ENCODE peak calls at places on chromosomes 13 and 19, in ten cellular contexts. T is AG10803, J is BJ, M is HFF-Myc, X is Panc1, S is neural progenitor cell, E is MM.1S, F is astrocyte of the cerebellum, N is H1, O is uterus. B is an unnamed sample.

GRCh38 chr19:11465605-11466004 is 15.2 kb downstream of the ELAVL3 start:
- DNase-seq in T (no peak), J (no peak), M (no peak), X (no peak), S (peak), E (no peak), F (no peak), N (no peak), O (no peak), B (no peak)

GRCh38 chr19:36060430-36060829 is 5.7 kb downstream of the WDR62 start:
- DNase-seq in T (peak), J (no peak), M (no peak), X (no peak), S (peak), E (peak), F (peak), N (peak), O (peak), B (no peak)

GRCh38 chr13:43269037-43269476 is 245.7 kb downstream of the DNAJC15 start:
- DNase-seq in T (peak), J (peak), M (peak), X (peak), S (no peak), E (no peak), F (peak), N (no peak), O (peak), B (peak)

GRCh38 chr19:39087907-39088686 is 3.9 kb downstream of the ACP7 start:
- DNase-seq in T (no peak), J (no peak), M (no peak), X (no peak), S (no peak), E (no peak), F (no peak), N (no peak), O (no peak), B (no peak)

GRCh38 chr13:48636550-48636949 is 17.2 kb upstream of the CYSLTR2 start:
- DNase-seq in T (peak), J (no peak), M (no peak), X (no peak), S (no peak), E (peak), F (peak), N (no peak), O (no peak), B (peak)

GRCh38 chr13:108958013-108958376 is 328.6 kb downstream of the MYO16 start:
- DNase-seq in T (no peak), J (no peak), M (no peak), X (no peak), S (no peak), E (no peak), F (no peak), N (no peak), O (no peak), B (no peak)

GRCh38 chr13:48491423-48492122 is 41.3 kb downstream of the RCBTB2 start:
- DNase-seq in T (peak), J (no peak), M (no peak), X (no peak), S (no peak), E (peak), F (no peak), N (no peak), O (no peak), B (no peak)

GRCh38 chr13:27704681-27705080 is 83.0 kb downstream of the POLR1D start:
- DNase-seq in T (no peak), J (no peak), M (no peak), X (no peak), S (no peak), E (peak), F (no peak), N (no peak), O (no peak), B (no peak)

GRCh38 chr19:48695743-48696352 is at the start of gene FUT2:
- DNase-seq in T (no peak), J (no peak), M (no peak), X (no peak), S (peak), E (no peak), F (no peak), N (peak), O (no peak), B (no peak)

GRCh38 chr13:113962386-113962785 is 11.5 kb downstream of the C13orf46 start:
- DNase-seq in T (no peak), J (no peak), M (no peak), X (no peak), S (no peak), E (no peak), F (no peak), N (no peak), O (no peak), B (no peak)

GRCh38 chr19:47631681-47632446 is 22.9 kb downstream of the BICRA start:
- DNase-seq in T (peak), J (no peak), M (no peak), X (no peak), S (no peak), E (no peak), F (no peak), N (no peak), O (peak), B (no peak)

GRCh38 chr19:57648336-57649003 is 15.5 kb downstream of the ZNF211 start:
- DNase-seq in T (no peak), J (no peak), M (no peak), X (no peak), S (no peak), E (no peak), F (no peak), N (peak), O (no peak), B (no peak)

GRCh38 chr19:56144816-56145215 is 3.7 kb downstream of the ZNF444 start:
- DNase-seq in T (no peak), J (no peak), M (no peak), X (no peak), S (no peak), E (no peak), F (no peak), N (no peak), O (no peak), B (no peak)

GRCh38 chr13:90020536-90020935 is 1327.0 kb upstream of the MIR17HG start:
- DNase-seq in T (no peak), J (no peak), M (no peak), X (no peak), S (no peak), E (no peak), F (no peak), N (no peak), O (no peak), B (no peak)

GRCh38 chr19:7988307-7988706 is 17.1 kb downstream of the ELAVL1 start:
- DNase-seq in T (no peak), J (no peak), M (no peak), X (no peak), S (no peak), E (no peak), F (no peak), N (no peak), O (no peak), B (no peak)

GRCh38 chr19:3041302-3041701 is 12.2 kb upstream of the TLE2 start:
- DNase-seq in T (no peak), J (no peak), M (no peak), X (no peak), S (peak), E (no peak), F (no peak), N (peak), O (no peak), B (no peak)

GRCh38 chr19:38204728-38205127 is 19.3 kb downstream of the DPF1 start:
- DNase-seq in T (no peak), J (no peak), M (no peak), X (no peak), S (no peak), E (no peak), F (no peak), N (no peak), O (no peak), B (no peak)

GRCh38 chr13:112697756-112698655 is 8.2 kb downstream of the ATP11A start:
- DNase-seq in T (peak), J (peak), M (no peak), X (no peak), S (no peak), E (no peak), F (no peak), N (no peak), O (no peak), B (no peak)

GRCh38 chr13:51244637-51245405 is 22.6 kb downstream of the FAM124A start:
- DNase-seq in T (no peak), J (no peak), M (no peak), X (no peak), S (no peak), E (no peak), F (no peak), N (peak), O (no peak), B (no peak)

GRCh38 chr13:95307507-95307906 is 6.3 kb upstream of the ABCC4 start:
- DNase-seq in T (no peak), J (no peak), M (no peak), X (no peak), S (no peak), E (no peak), F (no peak), N (no peak), O (no peak), B (no peak)

GRCh38 chr13:99587893-99588606 is 86.8 kb downstream of the TM9SF2 start:
- DNase-seq in T (no peak), J (no peak), M (no peak), X (no peak), S (no peak), E (no peak), F (no peak), N (no peak), O (no peak), B (no peak)

GRCh38 chr13:111943229-111943795 is 123.6 kb upstream of the SOX1 start:
- DNase-seq in T (no peak), J (no peak), M (no peak), X (no peak), S (no peak), E (no peak), F (no peak), N (peak), O (no peak), B (no peak)

GRCh38 chr13:43805681-43806128 is 18.9 kb upstream of the ENOX1 start:
- DNase-seq in T (no peak), J (no peak), M (no peak), X (no peak), S (no peak), E (no peak), F (no peak), N (no peak), O (no peak), B (no peak)

GRCh38 chr13:113597386-113598080 is 13.0 kb downstream of the TFDP1 start:
- DNase-seq in T (no peak), J (no peak), M (no peak), X (no peak), S (no peak), E (no peak), F (no peak), N (no peak), O (no peak), B (no peak)

GRCh38 chr19:17673937-17674799 is 14.0 kb downstream of the UNC13A start:
- DNase-seq in T (no peak), J (no peak), M (no peak), X (no peak), S (no peak), E (no peak), F (no peak), N (no peak), O (no peak), B (no peak)

GRCh38 chr19:51546650-51547396 is 15.4 kb upstream of the SIGLEC6 start:
- DNase-seq in T (peak), J (no peak), M (no peak), X (no peak), S (no peak), E (no peak), F (no peak), N (no peak), O (no peak), B (no peak)

GRCh38 chr13:26020536-26021290 is 31.1 kb downstream of the SHISA2 start:
- DNase-seq in T (no peak), J (no peak), M (no peak), X (no peak), S (no peak), E (no peak), F (no peak), N (peak), O (no peak), B (no peak)

GRCh38 chr13:98771838-98772611 is 19.6 kb upstream of the SLC15A1 start:
- DNase-seq in T (no peak), J (no peak), M (no peak), X (no peak), S (no peak), E (no peak), F (no peak), N (no peak), O (no peak), B (no peak)

GRCh38 chr19:30255783-30256509 is 116.2 kb upstream of the ZNF536 start:
- DNase-seq in T (peak), J (no peak), M (no peak), X (no peak), S (peak), E (no peak), F (no peak), N (no peak), O (no peak), B (no peak)

GRCh38 chr13:33224686-33225085 is 60.9 kb downstream of the STARD13 start:
- DNase-seq in T (no peak), J (no peak), M (no peak), X (no peak), S (no peak), E (no peak), F (peak), N (no peak), O (no peak), B (no peak)

GRCh38 chr13:27011661-27012060 is 159.9 kb downstream of the USP12 start:
- DNase-seq in T (no peak), J (no peak), M (no peak), X (no peak), S (no peak), E (no peak), F (no peak), N (peak), O (no peak), B (no peak)

DNA sequence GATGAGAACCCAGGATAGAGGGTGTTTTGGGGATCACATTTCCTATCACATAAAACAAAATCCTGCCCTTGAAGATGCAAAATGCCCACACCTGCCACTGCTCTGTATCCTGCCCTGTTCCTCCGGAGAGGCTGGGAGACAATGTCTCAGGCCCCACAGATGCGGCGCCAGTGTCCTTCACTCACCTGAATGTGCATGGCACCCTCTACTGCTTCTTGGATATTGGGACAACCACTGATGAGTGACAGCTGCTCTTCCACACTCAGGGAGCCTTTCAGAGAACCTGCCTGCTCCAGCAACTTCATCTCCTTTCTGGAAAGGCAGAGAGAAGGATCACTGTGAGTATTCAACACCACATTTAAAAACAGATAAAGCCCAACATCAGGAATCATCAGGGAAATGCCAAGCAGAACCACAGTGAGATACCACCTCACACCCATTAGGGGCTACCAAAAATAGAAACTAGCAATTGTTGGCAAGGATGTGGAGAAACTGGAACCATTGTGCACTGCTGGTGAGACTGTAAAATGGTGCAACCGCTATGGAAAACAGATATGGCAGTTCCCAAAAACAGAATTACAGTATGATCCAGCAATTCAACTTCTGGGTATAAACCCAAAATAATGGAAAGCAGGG is 36.4 kb downstream of the CRYL1 start:
- DNase-seq in T (no peak), J (no peak), M (no peak), X (peak), S (no peak), E (peak), F (no peak), N (no peak), O (no peak), B (no peak)
- TF ChIP-seq CTCF in T (no peak), J (no peak), M (no peak), X (peak), S (no peak), E (peak), F (no peak), N (peak), O (peak), B (no peak)

GRCh38 chr13:80297094-80297493 is 43.8 kb downstream of the SPRY2 start:
- DNase-seq in T (no peak), J (no peak), M (no peak), X (no peak), S (no peak), E (no peak), F (no peak), N (peak), O (no peak), B (no peak)
- H3K4me3 ChIP-seq in T (no peak), J (no peak), M (no peak), X (no peak), S (no peak), E (no peak), F (no peak), N (no peak), O (no peak), B (no peak)

DNA sequence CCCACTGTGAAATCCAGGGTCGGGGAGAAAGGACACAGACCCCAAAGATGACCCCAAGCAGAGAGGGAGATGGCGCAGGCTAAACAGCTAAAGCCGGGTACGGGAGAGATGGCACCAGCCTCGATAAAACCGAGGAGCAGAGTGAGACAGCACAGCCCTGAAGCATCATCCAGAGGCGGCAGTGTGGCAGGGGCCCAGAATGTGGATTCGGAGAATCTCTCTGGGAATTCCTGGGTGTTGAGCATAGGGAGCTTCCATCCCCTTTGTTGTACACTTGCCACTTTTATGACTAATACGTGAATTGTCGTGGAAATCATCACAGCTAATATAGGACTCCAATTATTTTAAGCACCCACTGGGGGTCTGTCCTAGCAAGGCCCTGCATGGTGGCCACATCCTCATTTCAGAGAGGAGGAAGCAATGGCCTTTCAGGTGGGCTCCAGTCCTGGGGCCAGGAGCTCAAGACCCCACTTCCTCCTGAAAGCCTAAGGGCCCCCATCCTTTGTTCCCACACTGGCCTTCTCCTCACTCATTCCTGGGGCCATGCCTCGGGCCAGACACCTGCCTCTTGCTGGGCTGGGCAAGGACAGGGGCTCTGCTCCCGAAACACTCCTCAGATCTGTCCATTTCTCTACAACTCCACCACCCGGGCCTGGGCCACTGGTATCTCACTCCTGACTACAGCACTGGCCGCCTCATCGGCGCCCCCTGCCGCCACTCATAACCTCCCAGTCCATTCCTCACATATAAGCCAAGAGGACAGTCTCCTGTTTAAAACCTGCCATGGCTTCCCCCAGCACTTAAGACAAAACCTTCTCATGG is 29.3 kb upstream of the ATP1A3 start:
- DNase-seq in T (peak), J (no peak), M (no peak), X (no peak), S (peak), E (peak), F (no peak), N (peak), O (no peak), B (no peak)
- TF ChIP-seq CTCF in T (peak), J (peak), M (peak), X (peak), S (peak), E (peak), F (no peak), N (peak), O (no peak), B (peak)

GRCh38 chr13:46521486-46521885 is 31.5 kb upstream of the LRCH1 start:
- DNase-seq in T (no peak), J (no peak), M (no peak), X (no peak), S (no peak), E (no peak), F (no peak), N (no peak), O (no peak), B (no peak)
- H3K4me3 ChIP-seq in T (no peak), J (no peak), M (no peak), X (no peak), S (no peak), E (no peak), F (no peak), N (no peak), O (no peak), B (no peak)

DNA sequence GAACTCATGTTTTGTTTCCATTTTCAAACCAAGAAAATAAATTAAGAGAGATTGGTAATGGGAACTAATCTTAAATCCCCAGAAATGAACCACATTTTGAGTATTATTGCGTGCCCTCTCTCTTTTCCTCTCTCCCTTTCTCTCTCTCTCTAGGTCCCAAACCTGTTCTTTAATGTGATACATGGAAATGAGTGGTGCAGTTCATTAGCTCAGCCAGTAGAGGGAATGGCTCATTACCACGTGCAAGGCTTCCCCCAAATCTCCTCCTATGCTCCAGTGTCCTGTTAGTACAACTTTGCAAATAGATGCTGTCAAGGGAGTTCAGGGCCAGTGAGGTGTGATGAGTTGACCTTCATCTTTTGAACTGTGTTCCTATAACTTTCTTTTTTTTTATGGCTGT is 178.4 kb downstream of the FGF9 start:
- DNase-seq in T (peak), J (no peak), M (no peak), X (peak), S (peak), E (no peak), F (no peak), N (no peak), O (no peak), B (no peak)
- TF ChIP-seq CTCF in T (peak), J (peak), M (no peak), X (peak), S (peak), E (peak), F (no peak), N (no peak), O (peak), B (no peak)

DNA sequence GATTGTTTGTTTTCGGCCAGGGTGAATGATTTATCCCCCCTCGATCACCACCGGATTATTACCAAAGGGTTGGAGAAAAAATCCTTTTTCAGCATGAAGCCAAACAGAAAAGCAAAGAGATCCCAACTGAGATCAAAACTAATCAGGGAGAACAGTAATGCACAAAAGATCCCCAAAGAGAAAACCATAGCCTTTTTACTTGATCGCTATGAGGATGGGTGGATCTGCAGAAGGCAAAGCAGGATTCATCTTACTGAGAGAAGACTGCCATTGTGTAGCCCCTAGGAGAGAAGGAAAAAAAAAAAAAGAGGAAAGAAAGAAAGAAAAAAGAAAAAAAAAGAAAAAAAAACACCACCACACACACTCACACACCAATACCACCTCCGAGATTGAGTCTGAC is at the start of gene FGF14:
- DNase-seq in T (no peak), J (no peak), M (no peak), X (no peak), S (peak), E (no peak), F (no peak), N (no peak), O (no peak), B (no peak)
- H3K4me3 ChIP-seq in T (peak), J (peak), M (no peak), X (peak), S (peak), E (peak), F (peak), N (peak), O (peak), B (no peak)